ENCODE peak calls at places on chromosomes 13 and 19, in six cellular contexts. Z is foreskin fibroblast; E is EH; U is cardiac fibroblast; K is CD4-positive, alpha-beta T cell; J is stimulated activated naive B cell treated with anti-CD40 and anti-IgM and Interleukin-4, amounts not matched to agents 10 μg/mL and 1 μg/mL and 100 μg/mL, for 72 hours. A is an unnamed sample.

GRCh38 chr19:33175886-33176669 is 18.1 kb upstream of the LRP3 start:
- DNase-seq in E (peak; percentile 57), K (peak; percentile 21), J (no peak), U (no peak), Z (peak; percentile 58), A (peak; percentile 47)

GRCh38 chr19:50762554-50762953 is 7.7 kb upstream of the GPR32 start:
- DNase-seq in K (no peak), Z (no peak), E (no peak), U (no peak), J (no peak), A (no peak)

GRCh38 chr13:76723551-76724232 is 162.5 kb downstream of the KCTD12 start:
- DNase-seq in J (no peak), K (no peak), Z (peak; percentile 92), E (peak; percentile 96), U (peak; percentile 98), A (peak; percentile 85)

GRCh38 chr13:24050292-24050711 is 110.2 kb upstream of the SPATA13 start:
- DNase-seq in E (peak; percentile 79), Z (peak; percentile 86), K (no peak), J (no peak), U (peak; percentile 75), A (peak; percentile 47)

GRCh38 chr19:3981736-3982681 is 3.3 kb downstream of the EEF2 start:
- DNase-seq in K (no peak), J (no peak), Z (no peak), E (no peak), U (no peak), A (peak; percentile 4)

GRCh38 chr13:101265934-101266333 is 150.4 kb downstream of the NALCN start:
- DNase-seq in E (peak; percentile 18), K (no peak), Z (no peak), J (no peak), U (peak; percentile 62), A (no peak)

GRCh38 chr19:1468274-1469199 is 10.5 kb downstream of the C19orf25 start:
- DNase-seq in U (peak; percentile 61), E (peak; percentile 44), Z (peak; percentile 77), K (no peak), J (no peak), A (peak; percentile 65)

GRCh38 chr19:13764821-13765394 is 586 bp downstream of the MRI1 start:
- DNase-seq in Z (peak; percentile 53), E (peak; percentile 30), U (peak; percentile 17), K (peak; percentile 15), J (peak; percentile 23), A (peak; percentile 38)

GRCh38 chr19:8367327-8368001 is 3.5 kb downstream of the ANGPTL4 start:
- DNase-seq in K (no peak), J (no peak), Z (peak; percentile 98), U (peak; percentile 97), E (peak; percentile 99), A (peak; percentile 91)

GRCh38 chr19:18500376-18500775 is 21.5 kb downstream of the ELL start:
- DNase-seq in K (no peak), Z (no peak), J (no peak), E (no peak), U (no peak), A (no peak)

GRCh38 chr19:7386308-7386707 is 37.6 kb downstream of the ARHGEF18 start:
- DNase-seq in K (no peak), U (no peak), Z (no peak), E (peak; percentile 17), J (no peak), A (no peak)

GRCh38 chr19:10214784-10215183 is 16.3 kb downstream of the S1PR2 start:
- DNase-seq in J (no peak), E (peak; percentile 70), U (peak; percentile 90), Z (peak; percentile 82), K (no peak), A (peak; percentile 20)

GRCh38 chr19:23887642-23888041 is 27.0 kb upstream of the ZNF726 start:
- DNase-seq in Z (peak; percentile 23), E (no peak), K (no peak), U (no peak), J (no peak), A (no peak)

GRCh38 chr13:34749046-34749445 is 193.0 kb upstream of the NBEA start:
- DNase-seq in K (no peak), J (no peak), U (no peak), E (no peak), Z (no peak), A (no peak)

GRCh38 chr19:10544242-10544752 is 593 bp downstream of the ATG4D start:
- DNase-seq in E (no peak), K (no peak), Z (peak; percentile 35), J (no peak), U (no peak), A (peak; percentile 29)

GRCh38 chr13:84439108-84439507 is 556.8 kb upstream of the SLITRK1 start:
- DNase-seq in E (peak; percentile 74), K (no peak), J (no peak), Z (peak; percentile 66), U (peak; percentile 46), A (no peak)

GRCh38 chr19:7515471-7516226 is at the start of gene ZNF358:
- DNase-seq in E (peak; percentile 77), J (peak; percentile 38), K (no peak), U (peak; percentile 60), Z (peak; percentile 90), A (peak; percentile 95)

GRCh38 chr19:29841209-29841558 is 29.4 kb downstream of the CCNE1 start:
- DNase-seq in Z (peak; percentile 40), U (no peak), E (peak; percentile 26), K (no peak), J (no peak), A (peak; percentile 35)

GRCh38 chr13:44116562-44117315 is 237.0 kb downstream of the LACC1 start:
- DNase-seq in Z (peak; percentile 26), J (no peak), E (peak; percentile 8), U (peak; percentile 8), K (no peak), A (no peak)

GRCh38 chr19:38073806-38074685 is 150.0 kb downstream of the DPF1 start:
- DNase-seq in K (no peak), U (no peak), J (no peak), Z (peak; percentile 68), E (peak; percentile 6), A (peak; percentile 8)

GRCh38 chr19:48918801-48919247 is 14.7 kb upstream of the DHDH start:
- DNase-seq in Z (peak; percentile 38), K (peak; percentile 5), U (no peak), J (no peak), E (peak; percentile 36), A (peak; percentile 49)

GRCh38 chr13:87376081-87376480 is 295.1 kb upstream of the SLITRK5 start:
- DNase-seq in U (no peak), E (no peak), Z (no peak), J (no peak), K (no peak), A (no peak)

GRCh38 chr19:31408460-31409124 is 59.4 kb upstream of the TSHZ3 start:
- DNase-seq in Z (peak; percentile 82), K (no peak), J (no peak), U (peak; percentile 98), E (peak; percentile 77), A (peak; percentile 76)

A was measured in AG20443.